ENCODE peak calls at places on chromosomes 13 and 19, in eight cellular contexts. W, M, G, H, Y, X, Z and E are unnamed samples.

GRCh38 chr13:44368062-44368591 is 5.5 kb upstream of the SERP2 start:
- DNase-seq in Y (no peak), W (peak; percentile 66), Z (no peak), M (no peak), X (peak; percentile 72), H (no peak), G (no peak), E (no peak)

GRCh38 chr19:39843919-39844793 is 2.0 kb downstream of the FBL start:
- DNase-seq in G (peak; percentile 45), W (peak; percentile 63), H (peak; percentile 50), M (no peak), Y (no peak), Z (no peak), X (peak; percentile 70), E (no peak)

GRCh38 chr13:29594710-29595379 is 643 bp downstream of the SLC7A1 start:
- DNase-seq in Z (peak; percentile 61), X (peak; percentile 64), Y (peak; percentile 81), H (peak; percentile 77), M (no peak), G (peak; percentile 37), W (peak; percentile 54), E (peak; percentile 75)

GRCh38 chr19:35228177-35228930 is at the start of gene FAM187B:
- DNase-seq in W (no peak), Y (peak; percentile 34), X (no peak), H (peak; percentile 6), Z (no peak), G (no peak), M (no peak), E (peak; percentile 27)

GRCh38 chr19:6271721-6272410 is 7.9 kb downstream of the MLLT1 start:
- DNase-seq in G (no peak), Z (no peak), M (peak; percentile 69), X (peak; percentile 97), H (no peak), W (peak; percentile 74), Y (peak; percentile 90), E (no peak)

GRCh38 chr13:36815069-36815468 is 4.0 kb upstream of the RFXAP start:
- DNase-seq in G (no peak), Y (no peak), M (no peak), X (no peak), W (peak; percentile 8), Z (no peak), H (no peak), E (no peak)

GRCh38 chr13:108463365-108463764 is 166.0 kb upstream of the MYO16 start:
- DNase-seq in W (peak; percentile 86), G (peak; percentile 8), H (no peak), M (no peak), X (peak; percentile 89), Z (no peak), Y (no peak), E (no peak)

GRCh38 chr13:46339035-46339666 is 47.9 kb downstream of the RUBCNL start:
- DNase-seq in W (peak; percentile 27), Z (no peak), M (peak; percentile 5), X (peak; percentile 82), Y (peak; percentile 55), G (no peak), H (peak; percentile 44), E (no peak)

GRCh38 chr19:604355-604754 is 14.7 kb downstream of the HCN2 start:
- DNase-seq in Y (no peak), W (no peak), M (no peak), H (peak; percentile 43), Z (no peak), G (no peak), X (no peak), E (no peak)

GRCh38 chr19:28920269-28921066 is 292.5 kb downstream of the UQCRFS1 start:
- DNase-seq in M (no peak), Z (no peak), W (no peak), X (no peak), H (no peak), G (no peak), Y (no peak), E (no peak)

GRCh38 chr19:2477141-2477710 is 1.3 kb downstream of the GADD45B start:
- DNase-seq in G (peak; percentile 48), X (peak; percentile 33), M (peak; percentile 71), Z (no peak), Y (no peak), W (no peak), H (no peak), E (no peak)

GRCh38 chr13:39038569-39038898 is 278 bp downstream of the NHLRC3 start:
- DNase-seq in Y (no peak), Z (no peak), W (no peak), H (peak; percentile 30), G (peak; percentile 14), X (no peak), M (no peak), E (no peak)

GRCh38 chr19:40236026-40236355 is 9.5 kb upstream of the CCNP start:
- DNase-seq in Y (no peak), X (no peak), G (no peak), M (no peak), Z (no peak), W (no peak), H (no peak), E (no peak)

GRCh38 chr13:78147905-78148304 is 229.3 kb upstream of the EDNRB start:
- DNase-seq in Z (no peak), Y (no peak), H (no peak), M (no peak), W (peak; percentile 59), G (no peak), X (peak; percentile 87), E (no peak)

GRCh38 chr13:48769107-48769704 is 115.5 kb downstream of the CYSLTR2 start:
- DNase-seq in H (peak; percentile 62), G (peak; percentile 80), M (peak; percentile 51), Y (peak; percentile 93), X (peak; percentile 97), W (peak; percentile 95), Z (peak; percentile 97), E (peak; percentile 81)

GRCh38 chr19:53183146-53183545 is 10.0 kb downstream of the ZNF665 start:
- DNase-seq in H (no peak), X (no peak), W (peak; percentile 57), G (no peak), M (no peak), Y (no peak), Z (no peak), E (no peak)

GRCh38 chr13:82878536-82878935 is 1003.7 kb downstream of the SLITRK1 start:
- DNase-seq in Y (no peak), X (no peak), G (no peak), H (no peak), M (no peak), Z (no peak), W (peak; percentile 22), E (no peak)

DNA sequence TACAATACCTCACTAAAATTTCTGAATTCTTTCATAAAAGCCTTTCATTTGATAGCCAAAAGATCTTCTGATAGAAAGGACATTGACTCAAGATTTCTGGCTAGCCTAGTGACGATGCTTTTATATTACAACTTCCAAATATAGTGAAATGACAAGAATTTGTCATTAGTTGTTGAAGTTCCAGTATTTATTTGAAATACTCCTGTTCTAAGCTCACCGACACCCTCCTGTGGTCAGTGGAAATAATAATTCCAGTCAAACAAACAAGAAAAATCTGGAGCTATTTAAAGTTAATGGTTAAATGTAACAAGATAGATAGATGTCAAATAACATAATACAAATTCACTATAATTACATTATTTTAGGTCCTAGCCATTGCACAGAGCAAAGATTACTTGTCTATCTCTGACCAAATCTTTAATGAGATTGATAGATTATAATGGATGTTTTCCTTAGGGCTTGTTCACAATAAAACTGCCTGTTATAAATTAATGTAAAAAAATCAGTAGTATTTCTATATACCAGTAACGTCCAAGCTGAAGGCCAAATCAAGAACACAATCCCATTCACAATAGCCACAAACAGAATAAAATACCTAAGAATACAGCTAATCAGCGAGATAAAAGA is 195.5 kb downstream of the RGCC start:
- DNase-seq in H (peak; percentile 51), M (no peak), Y (no peak), W (peak; percentile 84), Z (no peak), X (peak; percentile 79), G (peak; percentile 34), E (no peak)
- TF ChIP-seq CTCF in H (peak; percentile 57), M (peak; percentile 55), Y (peak; percentile 69), W (peak; percentile 57), Z (no peak), X (peak; percentile 53), G (no peak), E (peak; percentile 83)

GRCh38 chr19:46721269-46722003 is 4.5 kb upstream of the PRKD2 start:
- DNase-seq in M (no peak), Z (no peak), Y (no peak), H (no peak), W (no peak), X (no peak), G (no peak), E (no peak)
- TF ChIP-seq CTCF in M (no peak), Z (no peak), Y (no peak), H (peak; percentile 10), W (no peak), X (no peak), G (peak; percentile 37), E (peak; percentile 54)

DNA sequence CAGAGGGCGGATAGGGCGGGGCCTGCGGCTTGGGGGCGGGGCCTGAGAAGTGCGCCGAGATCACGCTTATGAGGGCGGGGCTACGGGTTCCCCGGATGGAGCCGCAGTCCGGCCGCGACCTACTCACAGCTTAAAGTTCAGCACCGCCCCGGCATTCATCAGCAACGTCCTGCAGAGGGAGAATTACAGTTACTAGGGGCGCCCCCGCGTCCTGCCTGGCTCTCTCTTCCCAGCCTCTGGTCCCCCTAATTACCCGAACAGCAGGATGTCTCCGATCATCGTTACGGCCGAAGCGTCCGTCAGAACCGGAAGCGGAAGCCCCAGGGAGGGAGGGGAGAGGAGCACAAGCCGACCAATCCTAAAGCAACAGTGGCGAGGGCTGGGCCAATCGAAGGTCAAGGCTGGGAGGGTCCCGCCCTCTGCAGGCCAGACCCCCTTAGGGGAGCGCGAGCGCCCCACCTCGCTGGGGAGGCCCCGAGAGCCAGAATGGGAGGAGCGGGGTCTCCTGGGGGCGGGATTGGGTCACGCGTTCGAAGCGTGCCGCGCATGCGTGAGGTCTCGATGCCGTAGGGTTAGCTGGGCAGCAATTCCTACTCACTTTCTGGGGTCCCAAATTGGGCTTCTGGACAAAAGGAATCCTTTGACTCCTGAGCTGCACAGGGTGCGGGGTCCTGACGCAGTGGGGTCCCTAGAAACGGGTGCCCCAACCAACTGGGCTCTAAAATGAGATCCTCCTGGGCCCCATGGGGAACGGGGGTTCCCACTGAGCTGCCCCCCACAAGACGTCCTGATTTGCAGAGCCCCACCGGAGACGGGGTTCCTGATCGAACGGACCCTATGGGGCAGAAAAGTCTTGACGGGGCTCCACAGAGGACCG is at the start of gene SMIM7:
- DNase-seq in G (peak; percentile 96), Z (peak; percentile 85), Y (peak; percentile 98), W (peak; percentile 99), H (peak; percentile 99), M (peak; percentile 99), X (peak; percentile 98), E (peak; percentile 98)
- TF ChIP-seq CTCF in G (no peak), Z (no peak), Y (peak; percentile 47), W (no peak), H (peak; percentile 40), M (no peak), X (no peak), E (peak; percentile 20)

GRCh38 chr13:99619207-99619606 is 117.9 kb downstream of the TM9SF2 start:
- DNase-seq in W (no peak), Y (no peak), Z (no peak), X (no peak), H (no peak), G (no peak), M (no peak), E (no peak)

GRCh38 chr13:99614465-99614885 is 113.2 kb downstream of the TM9SF2 start:
- DNase-seq in Y (no peak), H (peak; percentile 59), G (peak; percentile 3), M (no peak), W (no peak), Z (no peak), X (peak; percentile 5), E (no peak)

GRCh38 chr13:99620806-99621205 is 119.5 kb downstream of the TM9SF2 start:
- DNase-seq in Z (no peak), X (no peak), H (no peak), M (no peak), Y (no peak), W (no peak), G (no peak), E (no peak)

GRCh38 chr13:99617474-99618255 is 116.4 kb downstream of the TM9SF2 start:
- DNase-seq in G (peak; percentile 10), Y (no peak), W (peak; percentile 62), X (peak; percentile 49), H (peak; percentile 37), M (no peak), Z (no peak), E (no peak)
- TF ChIP-seq CTCF in G (no peak), Y (peak; percentile 72), W (peak; percentile 71), X (peak; percentile 69), H (peak; percentile 58), M (peak; percentile 50), Z (no peak), E (peak; percentile 91)